ENCODE peak calls at places on chromosome 10, in five cellular contexts. J, Q, M, A and D are unnamed samples.

GRCh38 chr10:131684976-131685375 is 215.8 kb upstream of the PPP2R2D start:
- DNase-seq in A (no peak), J (no peak), M (no peak), Q (no peak), D (no peak)

GRCh38 chr10:6788191-6788590 is 208.1 kb upstream of the PRKCQ start:
- DNase-seq in A (no peak), J (no peak), Q (no peak), M (no peak), D (no peak)

GRCh38 chr10:54402576-54402975 is 398.5 kb downstream of the PCDH15 start:
- DNase-seq in J (no peak), M (no peak), Q (no peak), A (no peak), D (no peak)

GRCh38 chr10:122164028-122164601 is 107.0 kb upstream of the BTBD16 start:
- DNase-seq in M (no peak), Q (peak; percentile 64), J (no peak), A (no peak), D (no peak)

GRCh38 chr10:127534511-127534910 is 14.6 kb upstream of the NPS start:
- DNase-seq in Q (no peak), A (no peak), M (no peak), J (no peak), D (no peak)

GRCh38 chr10:127364034-127364433 is 167.6 kb upstream of the INSYN2A start:
- DNase-seq in Q (no peak), M (no peak), A (no peak), J (no peak), D (no peak)

GRCh38 chr10:132309879-132310591 is 2.3 kb upstream of the STK32C start:
- DNase-seq in Q (no peak), A (no peak), J (no peak), M (no peak), D (no peak)

GRCh38 chr10:14102056-14102455 is 228.7 kb downstream of the FRMD4A start:
- DNase-seq in A (no peak), M (peak; percentile 61), Q (no peak), J (no peak), D (no peak)

GRCh38 chr10:71675295-71675970 is 44.1 kb downstream of the C10orf105 start:
- DNase-seq in J (no peak), M (no peak), Q (no peak), A (no peak), D (no peak)
- H3K4me3 ChIP-seq in J (no peak overlapping the region), M (no peak overlapping the region), Q (no peak overlapping the region), A (no peak overlapping the region), D (no peak overlapping the region)

GRCh38 chr10:87658858-87659555 is 671 bp upstream of the PAPSS2 start:
- DNase-seq in A (no peak), J (no peak), Q (no peak), M (no peak), D (no peak)
- H3K4me3 ChIP-seq in A (peak overlapping the region; percentile 53), J (no peak overlapping the region), Q (peak overlapping the region; percentile 69), M (peak overlapping the region; percentile 91), D (no peak overlapping the region)

GRCh38 chr10:88582806-88583583 is at the start of gene RNLS:
- DNase-seq in Q (peak; percentile 63), J (peak; percentile 46), A (peak; percentile 44), M (peak; percentile 19), D (no peak)
- H3K4me3 ChIP-seq in Q (peak within 1 kb of the TSS; percentile 86), J (peak within 1 kb of the TSS; percentile 86), A (peak within 1 kb of the TSS; percentile 57), M (peak within 1 kb of the TSS; percentile 70), D (no peak within 1 kb of the TSS)

GRCh38 chr10:30158325-30158960 is 99.1 kb upstream of the JCAD start:
- DNase-seq in M (peak; percentile 19), Q (no peak), A (no peak), J (no peak), D (no peak)

GRCh38 chr10:30151581-30152389 is 92.4 kb upstream of the JCAD start:
- DNase-seq in M (peak; percentile 92), Q (no peak), A (no peak), J (no peak), D (peak; percentile 51)

GRCh38 chr10:30154126-30154525 is 94.7 kb upstream of the JCAD start:
- DNase-seq in M (no peak), Q (no peak), J (no peak), A (no peak), D (no peak)

GRCh38 chr10:30154561-30154960 is 95.2 kb upstream of the JCAD start:
- DNase-seq in Q (no peak), J (no peak), A (no peak), M (no peak), D (no peak)

DNA sequence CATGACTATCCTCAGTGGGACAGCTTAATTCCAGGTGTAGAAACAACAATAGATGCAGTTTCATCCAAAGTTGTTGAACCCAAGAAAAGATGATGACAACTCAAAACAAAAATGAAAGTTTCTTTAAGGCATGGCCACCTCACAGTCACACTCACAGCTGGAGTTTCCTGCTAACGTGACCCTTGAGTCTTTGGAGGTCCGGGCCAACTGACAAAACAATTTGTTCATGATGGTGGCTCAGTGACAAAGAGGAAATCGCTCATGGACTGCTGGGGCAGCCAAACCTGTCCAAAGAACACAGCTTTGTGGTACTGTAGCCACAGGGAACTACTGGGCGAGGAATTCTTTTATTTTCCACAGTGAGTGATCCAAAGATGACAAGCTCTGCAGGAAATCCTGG is 96.0 kb upstream of the JCAD start:
- DNase-seq in M (peak; percentile 34), J (no peak), A (no peak), Q (no peak), D (no peak)
- H3K4me3 ChIP-seq in M (no peak overlapping the region), J (no peak overlapping the region), A (no peak overlapping the region), Q (no peak overlapping the region), D (no peak overlapping the region)

DNA sequence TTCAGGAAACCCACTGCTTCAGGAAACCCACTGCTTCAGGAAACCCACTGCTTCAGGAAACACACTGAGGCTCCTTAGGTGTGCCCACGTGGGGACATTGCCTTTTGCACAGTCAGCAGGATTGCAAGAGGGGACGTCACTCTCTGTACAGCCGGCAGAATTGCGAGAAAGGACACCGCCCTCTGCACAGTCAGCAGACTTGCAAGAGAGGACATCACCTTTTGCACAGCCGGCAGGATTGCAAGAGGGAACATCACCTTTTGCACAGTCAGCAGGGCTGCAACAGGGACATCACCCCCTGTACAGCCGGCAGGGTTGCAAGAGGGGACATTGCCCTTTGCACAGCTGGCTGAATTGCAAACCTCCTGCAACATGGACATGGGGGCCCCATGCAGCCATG is 407.6 kb downstream of the GLRX3 start:
- DNase-seq in Q (no peak), J (no peak), A (no peak), M (no peak), D (no peak)
- H3K4me3 ChIP-seq in Q (no peak overlapping the region), J (no peak overlapping the region), A (no peak overlapping the region), M (no peak overlapping the region), D (no peak overlapping the region)

DNA sequence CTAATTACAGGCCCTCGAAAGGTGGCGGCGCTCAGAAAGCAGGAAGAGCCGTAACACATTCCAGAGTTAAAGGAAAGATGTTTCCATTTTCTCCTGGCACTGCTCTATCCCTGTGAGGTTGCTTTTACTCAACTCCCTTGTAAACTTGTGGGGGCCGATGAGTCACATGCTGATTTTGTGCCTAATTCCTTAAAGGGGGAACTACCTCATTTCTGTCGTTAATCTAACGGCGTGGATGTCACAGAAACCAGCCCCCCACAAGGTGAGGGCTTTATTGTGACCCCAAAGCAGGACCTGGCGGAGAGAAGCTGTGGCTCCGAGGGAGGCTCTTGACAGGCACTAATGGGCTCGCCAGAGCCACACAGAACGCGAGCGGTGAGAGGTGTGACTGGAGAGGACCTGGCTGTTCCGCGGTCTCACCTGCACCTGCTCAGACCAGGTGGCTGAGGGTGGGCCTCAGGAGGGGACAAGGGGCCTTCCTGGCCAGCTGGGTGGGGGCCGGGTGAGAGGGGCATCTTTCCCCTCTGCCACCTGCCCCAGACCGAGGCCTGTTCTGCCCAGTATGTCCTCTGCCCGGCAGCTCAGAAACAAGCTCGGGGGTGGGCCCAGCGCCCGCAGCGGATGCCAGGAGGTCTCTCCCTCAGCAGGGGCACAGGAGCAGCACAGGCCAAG is 50.9 kb downstream of the CALML3 start:
- DNase-seq in M (no peak), Q (no peak), J (no peak), A (no peak), D (no peak)
- H3K4me3 ChIP-seq in M (no peak overlapping the region), Q (no peak overlapping the region), J (no peak overlapping the region), A (no peak overlapping the region), D (no peak overlapping the region)

GRCh38 chr10:44745920-44746319 is 165.2 kb upstream of the TMEM72 start:
- DNase-seq in Q (no peak), J (no peak), A (no peak), M (no peak), D (no peak)

GRCh38 chr10:44743539-44743938 is 167.6 kb upstream of the TMEM72 start:
- DNase-seq in J (no peak), Q (no peak), A (no peak), M (no peak), D (no peak)

GRCh38 chr10:44747593-44748172 is 163.5 kb upstream of the TMEM72 start:
- DNase-seq in A (no peak), Q (no peak), J (no peak), M (no peak), D (no peak)

GRCh38 chr10:44742169-44742732 is 168.9 kb upstream of the TMEM72 start:
- DNase-seq in M (no peak), A (no peak), J (no peak), Q (no peak), D (no peak)
- H3K4me3 ChIP-seq in M (no peak overlapping the region), A (no peak overlapping the region), J (no peak overlapping the region), Q (no peak overlapping the region), D (no peak overlapping the region)

GRCh38 chr10:73810358-73810734 is 1.1 kb downstream of the NDST2 start:
- DNase-seq in A (no peak), J (no peak), Q (no peak), M (no peak), D (no peak)
- H3K4me3 ChIP-seq in A (peak overlapping the region; percentile 97), J (peak overlapping the region; percentile 89), Q (peak overlapping the region; percentile 76), M (peak overlapping the region; percentile 76), D (peak overlapping the region; percentile 61)

GRCh38 chr10:57723305-57723704 is 544.4 kb downstream of the IPMK start:
- DNase-seq in Q (no peak), A (no peak), M (no peak), J (no peak), D (no peak)
- H3K4me3 ChIP-seq in Q (no peak overlapping the region), A (no peak overlapping the region), M (no peak overlapping the region), J (no peak overlapping the region), D (no peak overlapping the region)

DNA sequence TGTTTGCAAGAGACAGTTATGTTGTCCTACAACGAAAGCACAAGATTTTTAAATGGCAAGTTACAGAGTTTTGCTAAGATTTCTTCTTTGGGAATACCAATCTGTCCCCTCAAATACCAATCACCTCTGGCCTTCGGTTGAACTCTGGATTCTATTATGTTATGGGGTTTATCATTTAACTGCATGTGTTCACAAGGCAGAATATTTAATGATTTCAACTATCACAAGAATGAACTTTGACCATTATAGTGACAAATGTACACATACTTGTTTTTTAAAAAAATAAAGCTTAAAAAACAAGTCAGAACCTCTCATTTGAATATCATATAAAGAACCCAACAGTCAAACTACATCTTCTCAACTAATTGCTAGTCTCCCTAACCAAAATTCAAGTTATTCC is 11.3 kb downstream of the OAT start:
- DNase-seq in A (no peak), J (no peak), Q (no peak), M (no peak), D (no peak)
- H3K4me3 ChIP-seq in A (no peak overlapping the region), J (no peak overlapping the region), Q (no peak overlapping the region), M (no peak overlapping the region), D (no peak overlapping the region)